ENCODE peak calls at places on chromosomes 6 and 20, in seven cellular contexts. K is astrocyte of the spinal cord; B is AG10803; U is nucleus accumbens; F is Kasumi-1; M is effector memory CD8-positive, alpha-beta T cell; I is activated CD8-positive, alpha-beta memory T cell treated with anti-CD3 and anti-CD28 coated beads for 24 hours. Q is an unnamed sample.

GRCh38 chr6:120774275-120774674 is 560.0 kb downstream of the TBC1D32 start:
- DNase-seq in F (no peak), K (peak), I (no peak), B (peak), M (no peak), U (no peak), Q (no peak)

GRCh38 chr20:8148501-8148900 is 16.4 kb downstream of the PLCB1 start:
- DNase-seq in M (no peak), K (no peak), I (no peak), F (no peak), U (no peak), B (no peak), Q (no peak)

GRCh38 chr6:144062757-144063156 is 32.6 kb downstream of the SF3B5 start:
- DNase-seq in U (no peak), I (no peak), K (no peak), F (no peak), M (no peak), B (no peak), Q (no peak)

GRCh38 chr6:156807028-156807427 is 29.9 kb downstream of the ARID1B start:
- DNase-seq in U (no peak), M (no peak), K (no peak), F (peak), B (no peak), I (no peak), Q (no peak)

GRCh38 chr6:19415605-19416326 is 421.4 kb upstream of the ID4 start:
- DNase-seq in U (no peak), I (no peak), M (no peak), B (peak), F (no peak), K (peak), Q (no peak)

GRCh38 chr6:91063362-91063761 is 476.5 kb upstream of the MAP3K7 start:
- DNase-seq in U (no peak), K (no peak), M (no peak), I (no peak), B (no peak), F (no peak), Q (no peak)

GRCh38 chr20:57504411-57504810 is 20.5 kb downstream of the CTCFL start:
- DNase-seq in K (no peak), I (no peak), U (no peak), B (no peak), F (no peak), M (no peak), Q (no peak)

GRCh38 chr6:144265390-144265789 is 19.7 kb upstream of the UTRN start:
- DNase-seq in M (no peak), B (peak), I (no peak), U (no peak), F (no peak), K (peak), Q (no peak)

GRCh38 chr20:40191573-40191972 is 497.5 kb downstream of the MAFB start:
- DNase-seq in F (no peak), K (no peak), I (no peak), U (no peak), M (no peak), B (peak), Q (no peak)

GRCh38 chr6:136703331-136703846 is 88.9 kb downstream of the MAP3K5 start:
- DNase-seq in K (no peak), F (no peak), M (no peak), I (no peak), B (no peak), U (no peak), Q (no peak)

Q was measured in cortex of kidney.